ENCODE peak calls at places on chromosomes 13 and 19, in nine cellular contexts. One of them, this sample, is unnamed. For H3K36me3, the result is how much of the 10 kb centered on the place peaks cover.

GRCh38 chr19:35329323-35329722 is 336 bp downstream of the CD22 start:
- DNase-seq in ascending aorta: no peak
- DNase-seq in lower lobe of right lung: no peak
- DNase-seq in right atrium auricular region: no peak
- DNase-seq in NT2/D1: no peak
- DNase-seq in stomach: no peak
- DNase-seq in GM23248: no peak
- DNase-seq in uterus: no peak
- DNase-seq in IMR-90: no peak
- DNase-seq in this sample: no peak

GRCh38 chr19:42251572-42251990 is 3.3 kb downstream of the ERF start:
- DNase-seq in uterus: no peak
- DNase-seq in lower lobe of right lung: no peak
- DNase-seq in GM23248: no peak
- DNase-seq in stomach: no peak
- DNase-seq in IMR-90: no peak
- DNase-seq in ascending aorta: no peak
- DNase-seq in right atrium auricular region: no peak
- DNase-seq in NT2/D1: no peak
- DNase-seq in this sample: no peak

GRCh38 chr13:90984737-90985136 is 362.8 kb upstream of the MIR17HG start:
- DNase-seq in stomach: no peak
- DNase-seq in uterus: no peak
- DNase-seq in IMR-90: no peak
- DNase-seq in right atrium auricular region: no peak
- DNase-seq in GM23248: no peak
- DNase-seq in ascending aorta: no peak
- DNase-seq in lower lobe of right lung: no peak
- DNase-seq in NT2/D1: no peak
- DNase-seq in this sample: no peak

GRCh38 chr19:18287836-18288772 is 6.7 kb upstream of the JUND start:
- DNase-seq in uterus: no peak
- DNase-seq in GM23248: no peak
- DNase-seq in IMR-90: no peak
- DNase-seq in right atrium auricular region: no peak
- DNase-seq in ascending aorta: no peak
- DNase-seq in lower lobe of right lung: no peak
- DNase-seq in NT2/D1: no peak
- DNase-seq in stomach: no peak
- DNase-seq in this sample: no peak

GRCh38 chr13:81791636-81792035 is 1450.7 kb upstream of the SPRY2 start:
- DNase-seq in NT2/D1: no peak
- DNase-seq in GM23248: no peak
- DNase-seq in right atrium auricular region: no peak
- DNase-seq in uterus: no peak
- DNase-seq in IMR-90: no peak
- DNase-seq in ascending aorta: no peak
- DNase-seq in lower lobe of right lung: no peak
- DNase-seq in stomach: no peak
- DNase-seq in this sample: no peak

GRCh38 chr19:36915992-36916830 is at the start of the genes ZNF568 and ZNF829:
- DNase-seq in NT2/D1: peak
- DNase-seq in uterus: peak
- DNase-seq in stomach: peak
- DNase-seq in right atrium auricular region: peak
- DNase-seq in GM23248: peak
- DNase-seq in IMR-90: peak
- DNase-seq in ascending aorta: peak
- DNase-seq in lower lobe of right lung: peak
- DNase-seq in this sample: peak

GRCh38 chr13:100517135-100517534 is 71.5 kb downstream of the GGACT start:
- DNase-seq in lower lobe of right lung: no peak
- DNase-seq in right atrium auricular region: no peak
- DNase-seq in uterus: no peak
- DNase-seq in IMR-90: no peak
- DNase-seq in GM23248: no peak
- DNase-seq in NT2/D1: no peak
- DNase-seq in ascending aorta: no peak
- DNase-seq in stomach: peak
- DNase-seq in this sample: no peak

GRCh38 chr19:45113628-45114027 is 20.6 kb downstream of the PPP1R37 start:
- DNase-seq in NT2/D1: no peak
- DNase-seq in IMR-90: no peak
- DNase-seq in right atrium auricular region: no peak
- DNase-seq in ascending aorta: no peak
- DNase-seq in uterus: no peak
- DNase-seq in stomach: peak
- DNase-seq in GM23248: no peak
- DNase-seq in lower lobe of right lung: no peak
- DNase-seq in this sample: no peak

GRCh38 chr19:41263042-41263849 is 926 bp upstream of the HNRNPUL1 start:
- DNase-seq in NT2/D1: no peak
- DNase-seq in IMR-90: peak
- DNase-seq in stomach: peak
- DNase-seq in right atrium auricular region: peak
- DNase-seq in ascending aorta: peak
- DNase-seq in GM23248: peak
- DNase-seq in uterus: peak
- DNase-seq in lower lobe of right lung: peak
- DNase-seq in this sample: peak

GRCh38 chr13:27194209-27194608 is 22.6 kb upstream of the USP12 start:
- DNase-seq in lower lobe of right lung: no peak
- DNase-seq in right atrium auricular region: no peak
- DNase-seq in IMR-90: no peak
- DNase-seq in stomach: no peak
- DNase-seq in GM23248: peak
- DNase-seq in NT2/D1: no peak
- DNase-seq in ascending aorta: no peak
- DNase-seq in uterus: no peak
- DNase-seq in this sample: no peak

GRCh38 chr19:29002336-29002735 is 210.6 kb downstream of the UQCRFS1 start:
- DNase-seq in GM23248: no peak
- DNase-seq in uterus: no peak
- DNase-seq in right atrium auricular region: no peak
- DNase-seq in lower lobe of right lung: no peak
- DNase-seq in ascending aorta: no peak
- DNase-seq in IMR-90: no peak
- DNase-seq in NT2/D1: no peak
- DNase-seq in stomach: no peak
- DNase-seq in this sample: no peak

GRCh38 chr13:49308104-49308875 is 60.6 kb downstream of the CDADC1 start:
- DNase-seq in right atrium auricular region: peak
- DNase-seq in lower lobe of right lung: peak
- DNase-seq in NT2/D1: no peak
- DNase-seq in IMR-90: peak
- DNase-seq in stomach: peak
- DNase-seq in ascending aorta: peak
- DNase-seq in GM23248: peak
- DNase-seq in uterus: peak
- DNase-seq in this sample: no peak

GRCh38 chr13:36736119-36736726 is 62.4 kb downstream of the SERTM1 start:
- DNase-seq in lower lobe of right lung: no peak
- DNase-seq in IMR-90: peak
- DNase-seq in NT2/D1: peak
- DNase-seq in right atrium auricular region: no peak
- DNase-seq in uterus: peak
- DNase-seq in GM23248: peak
- DNase-seq in ascending aorta: no peak
- DNase-seq in stomach: peak
- DNase-seq in this sample: no peak

GRCh38 chr19:11423804-11424318 is 4.7 kb upstream of the RGL3 start:
- DNase-seq in NT2/D1: no peak
- DNase-seq in stomach: no peak
- DNase-seq in uterus: no peak
- DNase-seq in IMR-90: no peak
- DNase-seq in GM23248: no peak
- DNase-seq in lower lobe of right lung: no peak
- DNase-seq in right atrium auricular region: no peak
- DNase-seq in ascending aorta: no peak
- DNase-seq in this sample: no peak

GRCh38 chr19:11420894-11421606 is 1.9 kb upstream of the RGL3 start:
- DNase-seq in IMR-90: no peak
- DNase-seq in uterus: no peak
- DNase-seq in GM23248: no peak
- DNase-seq in stomach: no peak
- DNase-seq in lower lobe of right lung: no peak
- DNase-seq in right atrium auricular region: peak
- DNase-seq in ascending aorta: no peak
- DNase-seq in NT2/D1: no peak
- DNase-seq in this sample: no peak

GRCh38 chr19:11423164-11423803 is 4.2 kb upstream of the RGL3 start:
- DNase-seq in NT2/D1: no peak
- DNase-seq in GM23248: no peak
- DNase-seq in stomach: no peak
- DNase-seq in uterus: no peak
- DNase-seq in ascending aorta: no peak
- DNase-seq in IMR-90: no peak
- DNase-seq in right atrium auricular region: no peak
- DNase-seq in lower lobe of right lung: no peak
- DNase-seq in this sample: no peak

GRCh38 chr19:11421607-11422098 is 2.5 kb upstream of the RGL3 start:
- DNase-seq in ascending aorta: no peak
- DNase-seq in GM23248: peak
- DNase-seq in stomach: peak
- DNase-seq in right atrium auricular region: peak
- DNase-seq in uterus: no peak
- DNase-seq in NT2/D1: no peak
- DNase-seq in lower lobe of right lung: peak
- DNase-seq in IMR-90: no peak
- DNase-seq in this sample: no peak

DNA sequence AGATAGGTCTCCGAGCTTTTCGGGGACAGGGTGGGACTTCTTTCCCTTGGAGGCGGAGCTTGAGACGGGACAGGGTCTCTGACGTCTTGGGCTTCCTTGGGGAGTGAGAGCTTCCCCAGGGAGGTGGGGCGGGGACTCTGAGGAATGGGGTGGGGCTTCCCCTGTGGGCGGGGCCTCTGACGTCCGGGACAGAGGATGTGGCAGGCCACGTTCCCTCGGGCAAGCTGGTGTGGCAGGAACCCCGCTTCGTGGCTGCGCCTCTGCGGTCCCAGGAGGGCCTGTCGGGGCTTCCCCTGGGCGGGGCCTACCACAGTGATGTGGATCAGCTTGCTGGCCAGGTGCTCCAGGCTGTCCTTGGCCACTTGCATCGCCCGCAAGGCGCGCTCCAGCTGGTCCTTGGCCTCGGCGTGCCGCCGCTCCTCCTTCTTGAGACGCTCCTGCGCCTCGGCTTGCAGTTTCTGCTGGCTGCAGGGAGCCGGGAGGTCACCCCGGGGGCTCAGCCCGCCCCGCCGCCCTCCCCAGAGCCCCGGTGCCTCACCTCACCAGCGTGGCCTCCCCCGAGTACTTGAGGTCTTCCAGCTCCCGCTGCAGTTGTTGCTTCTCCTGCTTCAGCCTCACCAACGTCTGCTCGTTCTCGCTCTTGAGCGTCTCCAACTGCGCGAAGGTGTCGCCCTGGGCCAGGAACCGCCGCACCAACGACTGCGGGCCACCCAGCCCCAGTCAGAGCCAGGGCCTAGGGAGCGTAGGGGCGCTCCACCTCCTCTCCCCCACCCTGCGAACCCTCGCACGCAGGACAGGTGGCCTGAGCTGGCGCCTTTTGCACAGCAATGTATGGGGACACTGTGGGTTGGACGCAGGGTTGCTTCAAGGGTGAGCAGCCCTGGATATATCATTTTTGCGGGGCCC is 3.3 kb upstream of the RGL3 start:
- DNase-seq in stomach: peak
- DNase-seq in NT2/D1: peak
- DNase-seq in lower lobe of right lung: peak
- DNase-seq in GM23248: peak
- DNase-seq in uterus: peak
- DNase-seq in IMR-90: no peak
- DNase-seq in ascending aorta: peak
- DNase-seq in right atrium auricular region: peak
- DNase-seq in this sample: peak
- H3K4me3 ChIP-seq in stomach: peak
- H3K4me3 ChIP-seq in NT2/D1: peak
- H3K4me3 ChIP-seq in lower lobe of right lung: peak
- H3K4me3 ChIP-seq in GM23248: peak
- H3K4me3 ChIP-seq in uterus: no peak
- H3K4me3 ChIP-seq in IMR-90: peak
- H3K4me3 ChIP-seq in ascending aorta: peak
- H3K4me3 ChIP-seq in right atrium auricular region: peak
- H3K4me3 ChIP-seq in this sample: peak

DNA sequence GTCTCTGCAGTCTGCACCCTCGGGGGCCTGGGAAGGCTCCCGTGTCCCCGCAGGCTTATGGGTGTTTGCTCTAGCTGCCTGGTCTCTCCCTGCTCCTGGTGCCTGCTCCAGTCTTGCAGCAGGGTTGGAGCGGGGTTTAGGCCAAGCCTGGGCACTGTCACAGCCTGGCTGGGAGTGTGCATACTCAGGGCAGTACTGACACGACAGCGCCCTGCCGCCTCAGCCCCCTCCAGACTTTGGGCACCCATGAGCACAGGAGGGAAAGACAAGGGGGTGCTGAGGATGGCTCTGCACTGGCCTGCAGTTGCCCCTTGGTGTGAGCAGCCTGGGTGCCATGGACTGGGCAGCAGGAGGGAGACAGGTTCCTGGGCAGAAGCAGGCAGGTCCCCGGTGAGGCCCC is 35.7 kb downstream of the CEP89 start:
- DNase-seq in NT2/D1: no peak
- DNase-seq in IMR-90: no peak
- DNase-seq in right atrium auricular region: no peak
- DNase-seq in uterus: no peak
- DNase-seq in GM23248: no peak
- DNase-seq in lower lobe of right lung: no peak
- DNase-seq in stomach: no peak
- DNase-seq in ascending aorta: no peak
- DNase-seq in this sample: no peak
- H3K36me3 ChIP-seq in NT2/D1: half or more
- H3K36me3 ChIP-seq in IMR-90: under half
- H3K36me3 ChIP-seq in right atrium auricular region: under half
- H3K36me3 ChIP-seq in uterus: under half
- H3K36me3 ChIP-seq in GM23248: under half
- H3K36me3 ChIP-seq in lower lobe of right lung: half or more
- H3K36me3 ChIP-seq in stomach: half or more
- H3K36me3 ChIP-seq in ascending aorta: half or more
- H3K36me3 ChIP-seq in this sample: under half

DNA sequence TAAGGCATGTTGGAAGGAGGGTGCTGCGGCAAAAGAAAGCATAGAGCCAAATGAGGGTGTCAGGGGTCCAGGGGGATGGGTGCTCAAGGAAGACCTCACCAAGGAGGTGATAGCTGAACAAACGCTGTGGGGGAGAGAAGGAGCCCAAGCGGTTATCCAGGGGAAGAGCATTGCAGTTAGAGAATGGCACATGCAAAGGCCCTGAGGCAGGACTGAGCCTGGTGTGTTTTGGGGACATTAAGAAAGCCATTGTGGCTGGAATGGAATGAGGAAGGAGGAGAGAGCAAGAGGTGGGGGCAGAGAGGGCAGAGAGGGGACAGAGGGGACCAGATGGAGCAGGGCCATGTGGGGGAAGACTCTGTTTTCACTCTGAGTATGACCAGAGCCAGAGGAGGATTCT is 6.1 kb upstream of the MYH14 start:
- DNase-seq in stomach: no peak
- DNase-seq in IMR-90: no peak
- DNase-seq in right atrium auricular region: no peak
- DNase-seq in lower lobe of right lung: no peak
- DNase-seq in uterus: no peak
- DNase-seq in NT2/D1: no peak
- DNase-seq in GM23248: no peak
- DNase-seq in ascending aorta: no peak
- DNase-seq in this sample: no peak
- H3K4me3 ChIP-seq in stomach: no peak
- H3K4me3 ChIP-seq in IMR-90: no peak
- H3K4me3 ChIP-seq in right atrium auricular region: no peak
- H3K4me3 ChIP-seq in lower lobe of right lung: no peak
- H3K4me3 ChIP-seq in uterus: no peak
- H3K4me3 ChIP-seq in NT2/D1: no peak
- H3K4me3 ChIP-seq in GM23248: no peak
- H3K4me3 ChIP-seq in ascending aorta: no peak
- H3K4me3 ChIP-seq in this sample: no peak

GRCh38 chr19:12000152-12000981 is 35.1 kb downstream of the ZNF433 start:
- DNase-seq in right atrium auricular region: no peak
- DNase-seq in uterus: no peak
- DNase-seq in IMR-90: peak
- DNase-seq in NT2/D1: no peak
- DNase-seq in lower lobe of right lung: no peak
- DNase-seq in ascending aorta: no peak
- DNase-seq in stomach: no peak
- DNase-seq in GM23248: peak
- DNase-seq in this sample: no peak
- H3K36me3 ChIP-seq in right atrium auricular region: under half
- H3K36me3 ChIP-seq in uterus: under half
- H3K36me3 ChIP-seq in IMR-90: under half
- H3K36me3 ChIP-seq in NT2/D1: under half
- H3K36me3 ChIP-seq in lower lobe of right lung: under half
- H3K36me3 ChIP-seq in ascending aorta: under half
- H3K36me3 ChIP-seq in stomach: under half
- H3K36me3 ChIP-seq in GM23248: under half
- H3K36me3 ChIP-seq in this sample: under half

This sample was measured in BJ.